ENCODE peak calls at places on chromosome 6, in ten cellular contexts. Q, T, X, G, Z, K, V, Y, D and N are unnamed samples.

GRCh38 chr6:8000080-8001035 is 63.8 kb downstream of the BLOC1S5 start:
- DNase-seq in Q (no peak), T (no peak), X (no peak), G (no peak), Z (no peak), K (no peak), V (no peak), Y (no peak), D (no peak), N (no peak)

GRCh38 chr6:84583784-84584183 is 180.6 kb downstream of the TBX18 start:
- DNase-seq in Q (no peak), T (no peak), X (peak; percentile 7), G (no peak), Z (no peak), K (no peak), V (no peak), Y (no peak), D (no peak), N (no peak)

GRCh38 chr6:135830452-135830851 is 21.0 kb upstream of the PDE7B start:
- DNase-seq in Q (no peak), T (no peak), X (peak; percentile 85), G (no peak), Z (no peak), K (no peak), V (no peak), Y (no peak), D (no peak), N (peak; percentile 77)

GRCh38 chr6:94751641-94752329 is 825.5 kb upstream of the MANEA start:
- DNase-seq in Q (no peak), T (no peak), X (no peak), G (no peak), Z (no peak), K (no peak), V (no peak), Y (no peak), D (no peak), N (no peak)

GRCh38 chr6:158207452-158207788 is 39.3 kb downstream of the GTF2H5 start:
- DNase-seq in Q (no peak), T (no peak), X (peak; percentile 48), G (no peak), Z (no peak), K (no peak), V (no peak), Y (no peak), D (no peak), N (no peak)

GRCh38 chr6:111812080-111813038 is 60.9 kb downstream of the FYN start:
- DNase-seq in Q (no peak), T (no peak), X (no peak), G (no peak), Z (no peak), K (no peak), V (no peak), Y (no peak), D (no peak), N (no peak)

GRCh38 chr6:31814677-31815024 is 432 bp downstream of the HSPA1L start:
- DNase-seq in Q (peak; percentile 97), T (peak; percentile 94), X (peak; percentile 97), G (peak; percentile 99), Z (peak; percentile 96), K (peak; percentile 93), V (no peak), Y (peak; percentile 96), D (peak; percentile 98), N (peak; percentile 97)

GRCh38 chr6:32976334-32977069 is 8.1 kb downstream of the BRD2 start:
- DNase-seq in Q (no peak), T (no peak), X (no peak), G (no peak), Z (no peak), K (no peak), V (no peak), Y (no peak), D (no peak), N (no peak)

GRCh38 chr6:34350100-34350936 is 42.2 kb downstream of the NUDT3 start:
- DNase-seq in Q (no peak), T (no peak), X (peak; percentile 31), G (no peak), Z (no peak), K (no peak), V (no peak), Y (no peak), D (no peak), N (no peak)

GRCh38 chr6:28863607-28864320 is 60.0 kb downstream of the TRIM27 start:
- DNase-seq in Q (peak; percentile 68), T (peak; percentile 77), X (peak; percentile 82), G (peak; percentile 68), Z (peak; percentile 84), K (peak; percentile 74), V (peak; percentile 74), Y (peak; percentile 79), D (peak; percentile 55), N (peak; percentile 76)

GRCh38 chr6:135212935-135213334 is 31.8 kb downstream of the MYB start:
- DNase-seq in Q (no peak), T (no peak), X (peak; percentile 75), G (no peak), Z (no peak), K (no peak), V (no peak), Y (no peak), D (no peak), N (no peak)

GRCh38 chr6:56708810-56709597 is 66.3 kb upstream of the DST start:
- DNase-seq in Q (no peak), T (no peak), X (peak; percentile 76), G (no peak), Z (no peak), K (no peak), V (no peak), Y (no peak), D (no peak), N (no peak)

GRCh38 chr6:147205690-147206600 is 1.7 kb downstream of the STXBP5 start:
- DNase-seq in Q (no peak), T (no peak), X (peak; percentile 5), G (no peak), Z (no peak), K (peak; percentile 35), V (no peak), Y (peak; percentile 57), D (no peak), N (no peak)
- TF ChIP-seq POLR2A in Q (no peak), T (no peak), X (no peak), G (no peak), Z (no peak), K (peak; percentile 44), V (no peak), Y (peak; percentile 23), D (no peak), N (no peak)

DNA sequence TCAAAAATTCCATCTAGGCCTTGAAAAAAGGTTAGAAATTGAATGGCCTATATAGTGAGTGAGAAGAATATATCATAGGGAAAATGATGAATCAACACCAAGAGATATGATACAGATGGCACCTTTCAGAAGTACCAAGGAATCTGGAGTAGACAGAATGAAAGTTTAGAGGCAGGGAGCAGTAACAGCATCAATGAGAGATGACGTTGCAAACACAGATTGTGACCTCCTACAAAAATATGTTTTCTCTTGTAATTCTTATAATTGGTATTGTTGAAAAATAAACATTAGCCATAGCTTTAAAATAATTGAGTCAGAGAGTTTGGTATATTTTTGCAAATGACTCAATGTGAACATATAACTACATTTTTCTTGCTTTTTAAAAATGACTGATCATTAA is 1223.1 kb upstream of the GJE1 start:
- DNase-seq in Q (no peak), T (no peak), X (peak; percentile 68), G (no peak), Z (no peak), K (no peak), V (no peak), Y (no peak), D (no peak), N (no peak)
- H3K4me1 ChIP-seq in Q (no peaks in the 10 kb centered on the region), T (no peaks in the 10 kb centered on the region), X (peaks cover 3% of the 10 kb centered on the region), G (no peaks in the 10 kb centered on the region), Z (peaks cover 2% of the 10 kb centered on the region), K (no peaks in the 10 kb centered on the region), V (no peaks in the 10 kb centered on the region), Y (no peaks in the 10 kb centered on the region), D (no peaks in the 10 kb centered on the region), N (no peaks in the 10 kb centered on the region)

DNA sequence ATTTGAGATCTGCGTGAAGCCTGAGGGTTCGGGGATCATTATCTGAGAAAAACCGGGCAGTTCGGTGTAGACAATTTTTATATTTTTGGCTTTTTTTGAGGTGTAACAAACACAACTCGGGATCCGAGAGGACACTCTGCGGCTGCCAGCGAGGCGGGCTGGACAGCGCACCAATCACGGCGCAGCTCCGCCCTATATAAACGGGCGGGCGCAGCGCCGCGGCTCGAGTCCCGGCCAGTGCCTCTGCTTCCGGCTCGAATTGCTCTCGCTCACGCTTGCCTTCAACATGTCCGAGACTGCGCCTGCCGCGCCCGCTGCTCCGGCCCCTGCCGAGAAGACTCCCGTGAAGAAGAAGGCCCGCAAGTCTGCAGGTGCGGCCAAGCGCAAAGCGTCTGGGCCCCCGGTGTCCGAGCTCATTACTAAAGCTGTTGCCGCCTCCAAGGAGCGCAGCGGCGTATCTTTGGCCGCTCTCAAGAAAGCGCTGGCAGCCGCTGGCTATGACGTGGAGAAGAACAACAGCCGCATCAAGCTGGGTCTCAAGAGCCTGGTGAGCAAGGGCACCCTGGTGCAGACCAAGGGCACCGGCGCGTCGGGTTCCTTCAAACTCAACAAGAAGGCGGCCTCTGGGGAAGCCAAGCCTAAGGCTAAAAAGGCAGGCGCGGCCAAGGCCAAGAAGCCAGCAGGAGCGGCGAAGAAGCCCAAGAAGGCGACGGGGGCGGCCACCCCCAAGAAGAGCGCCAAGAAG is 69.0 kb downstream of the HFE start:
- DNase-seq in Q (peak; percentile 96), T (peak; percentile 93), X (peak; percentile 87), G (peak; percentile 93), Z (peak; percentile 90), K (peak; percentile 91), V (peak; percentile 96), Y (peak; percentile 94), D (peak; percentile 92), N (peak; percentile 93)
- TF ChIP-seq POLR2A in Q (peak; percentile 99), T (no peak), X (peak; percentile 99), G (peak; percentile 100), Z (peak; percentile 99), K (peak; percentile 100), V (peak; percentile 100), Y (peak; percentile 100), D (peak; percentile 99), N (peak; percentile 100)

GRCh38 chr6:85672050-85672449 is 29.4 kb upstream of the SYNCRIP start:
- DNase-seq in Q (no peak), T (no peak), X (no peak), G (no peak), Z (no peak), K (no peak), V (no peak), Y (no peak), D (no peak), N (no peak)

GRCh38 chr6:85673198-85674139 is 30.8 kb upstream of the SYNCRIP start:
- DNase-seq in Q (no peak), T (no peak), X (no peak), G (no peak), Z (no peak), K (no peak), V (no peak), Y (no peak), D (no peak), N (no peak)

GRCh38 chr6:85670573-85670972 is 27.9 kb upstream of the SYNCRIP start:
- DNase-seq in Q (no peak), T (no peak), X (peak; percentile 55), G (no peak), Z (no peak), K (peak; percentile 29), V (no peak), Y (no peak), D (no peak), N (no peak)

GRCh38 chr6:85672623-85673022 is 29.9 kb upstream of the SYNCRIP start:
- DNase-seq in Q (no peak), T (no peak), X (no peak), G (no peak), Z (no peak), K (no peak), V (no peak), Y (no peak), D (no peak), N (no peak)

GRCh38 chr6:85669735-85670194 is 27.1 kb upstream of the SYNCRIP start:
- DNase-seq in Q (no peak), T (no peak), X (peak; percentile 68), G (no peak), Z (no peak), K (no peak), V (no peak), Y (no peak), D (no peak), N (no peak)
- H3K4me1 ChIP-seq in Q (peaks cover 2% of the 10 kb centered on the region), T (peaks cover 1% of the 10 kb centered on the region), X (peaks cover 3% of the 10 kb centered on the region), G (no peaks in the 10 kb centered on the region), Z (peaks cover 39% of the 10 kb centered on the region), K (peaks cover 9% of the 10 kb centered on the region), V (peaks cover 1% of the 10 kb centered on the region), Y (peaks cover 22% of the 10 kb centered on the region), D (peaks cover 21% of the 10 kb centered on the region), N (no peaks in the 10 kb centered on the region)